ENCODE peak calls at places on chromosomes 1 and 21, in four cellular contexts. M is MCF 10A, U is GM04504, E is T follicular helper cell. P is an unnamed sample.
A peak's percentile ranks its signal among the peaks of the same experiment; 100 is the strongest.

GRCh38 chr1:31674626-31675025 is 29.2 kb downstream of the COL16A1 start:
- DNase-seq in M (no peak), U (no peak), E (no peak), P (no peak)

GRCh38 chr1:6414443-6414844 is 5.3 kb downstream of the HES2 start:
- DNase-seq in M (peak; percentile 97), U (no peak), E (peak; percentile 16), P (peak; percentile 72)

GRCh38 chr1:206924549-206925115 is 2.9 kb upstream of the FCMR start:
- DNase-seq in M (no peak), U (no peak), E (no peak), P (no peak)

GRCh38 chr1:161985301-161985825 is 38.3 kb downstream of the OLFML2B start:
- DNase-seq in M (no peak), U (no peak), E (no peak), P (no peak)

GRCh38 chr1:156246762-156247459 is 945 bp downstream of the PAQR6 start:
- DNase-seq in M (peak; percentile 51), U (no peak), E (no peak), P (no peak)

GRCh38 chr21:26888931-26889330 is 43.7 kb upstream of the ADAMTS1 start:
- DNase-seq in M (no peak), U (no peak), E (no peak), P (no peak)

GRCh38 chr1:205071801-205072200 is 12.5 kb downstream of the TMEM81 start:
- DNase-seq in M (no peak), U (no peak), E (no peak), P (no peak)

GRCh38 chr21:25002676-25003075 is 604.6 kb downstream of the MRPL39 start:
- DNase-seq in M (no peak), U (no peak), E (no peak), P (peak; percentile 52)

GRCh38 chr21:29148535-29148934 is 18.1 kb downstream of the MAP3K7CL start:
- DNase-seq in M (no peak), U (peak; percentile 75), E (no peak), P (peak; percentile 75)

GRCh38 chr1:63307196-63307794 is 15.1 kb upstream of the FOXD3 start:
- DNase-seq in M (no peak), U (no peak), E (no peak), P (no peak)

GRCh38 chr1:10181154-10181553 is 29.2 kb upstream of the KIF1B start:
- DNase-seq in M (no peak), U (peak; percentile 38), E (no peak), P (no peak)

GRCh38 chr1:33256335-33256700 is at the start of gene ZNF362:
- DNase-seq in M (peak; percentile 54), U (no peak), E (peak; percentile 57), P (peak; percentile 22)

GRCh38 chr21:36096398-36097290 is 26.8 kb downstream of the CBR1 start:
- DNase-seq in M (no peak), U (no peak), E (no peak), P (no peak)

GRCh38 chr1:178121883-178122282 is 28.0 kb downstream of the RASAL2 start:
- DNase-seq in M (no peak), U (no peak), E (no peak), P (no peak)

GRCh38 chr1:81569761-81570160 is 231.0 kb upstream of the ADGRL2 start:
- DNase-seq in M (no peak), U (no peak), E (no peak), P (no peak)

GRCh38 chr1:231757101-231757404 is 130.5 kb downstream of the DISC1 start:
- DNase-seq in M (no peak), U (no peak), E (no peak), P (no peak)

GRCh38 chr1:1173793-1174415 is at the start of gene TTLL10:
- DNase-seq in M (no peak), U (no peak), E (no peak), P (no peak)

GRCh38 chr1:21342961-21343838 is 52.9 kb upstream of the ECE1 start:
- DNase-seq in M (no peak), U (no peak), E (no peak), P (no peak)

GRCh38 chr1:46369542-46370213 is 24.4 kb upstream of the FAAH start:
- DNase-seq in M (no peak), U (no peak), E (no peak), P (no peak)

GRCh38 chr1:63575340-63575826 is 17.8 kb upstream of the PGM1 start:
- DNase-seq in M (peak; percentile 66), U (peak; percentile 12), E (no peak), P (peak; percentile 7)

GRCh38 chr1:225355863-225356262 is 72.0 kb downstream of the LBR start:
- DNase-seq in M (no peak), U (no peak), E (no peak), P (no peak)

GRCh38 chr1:33122483-33123170 is 41.7 kb downstream of the AZIN2 start:
- DNase-seq in M (no peak), U (no peak), E (no peak), P (no peak)

GRCh38 chr1:220881918-220882891 is 3.0 kb downstream of the HLX start:
- DNase-seq in M (peak; percentile 53), U (no peak), E (no peak), P (no peak)

P was measured in renal cortical epithelial cell.